ENCODE peak calls at places on chromosomes 7 and 10, in six cellular contexts. K is lower lobe of right lung, C is mesendoderm, T is PC-9, V is esophagus squamous epithelium, L is uterus. E is an unnamed sample.

GRCh38 chr7:144391823-144392255 is 11.7 kb downstream of the NOBOX start:
- DNase-seq in K (no peak), C (peak; percentile 62), T (no peak), V (no peak), L (peak; percentile 23), E (no peak)

GRCh38 chr10:30803901-30804322 is 174.4 kb upstream of the LYZL2 start:
- DNase-seq in K (no peak), C (no peak), T (no peak), V (no peak), L (peak; percentile 76), E (no peak)

GRCh38 chr7:69182596-69183467 is 415.4 kb upstream of the AUTS2 start:
- DNase-seq in K (no peak), C (no peak), T (no peak), V (no peak), L (no peak), E (no peak)

GRCh38 chr10:86253171-86254072 is 113.2 kb downstream of the GRID1 start:
- DNase-seq in K (no peak), C (peak; percentile 68), T (no peak), V (no peak), L (no peak), E (no peak)

GRCh38 chr7:22853674-22854157 is 31.1 kb upstream of the TOMM7 start:
- DNase-seq in K (no peak), C (peak; percentile 61), T (no peak), V (no peak), L (no peak), E (no peak)

GRCh38 chr10:119786117-119786769 is 60.4 kb downstream of the INPP5F start:
- DNase-seq in K (no peak), C (peak; percentile 99), T (no peak), V (no peak), L (no peak), E (no peak)

GRCh38 chr7:91327341-91327740 is 63.1 kb downstream of the FZD1 start:
- DNase-seq in K (no peak), C (no peak), T (no peak), V (no peak), L (no peak), E (no peak)

GRCh38 chr7:130987092-130987491 is 253.1 kb upstream of the KLF14 start:
- DNase-seq in K (no peak), C (peak; percentile 71), T (peak; percentile 51), V (no peak), L (no peak), E (no peak)

GRCh38 chr7:96088579-96088978 is 233.3 kb downstream of the SLC25A13 start:
- DNase-seq in K (no peak), C (no peak), T (peak; percentile 88), V (no peak), L (no peak), E (no peak)

GRCh38 chr7:27920281-27920946 is 180.5 kb downstream of the TAX1BP1 start:
- DNase-seq in K (no peak), C (no peak), T (no peak), V (no peak), L (no peak), E (no peak)

GRCh38 chr7:85931919-85932318 is 711.8 kb upstream of the GRM3 start:
- DNase-seq in K (no peak), C (no peak), T (no peak), V (no peak), L (no peak), E (no peak)

GRCh38 chr10:11936389-11937152 is 106.0 kb downstream of the UPF2 start:
- DNase-seq in K (no peak), C (peak; percentile 55), T (no peak), V (no peak), L (no peak), E (no peak)

GRCh38 chr7:4670791-4671190 is 11.3 kb upstream of the FOXK1 start:
- DNase-seq in K (no peak), C (no peak), T (no peak), V (no peak), L (no peak), E (no peak)

GRCh38 chr7:140403878-140404564 is at the start of gene RAB19:
- DNase-seq in K (peak; percentile 74), C (peak; percentile 75), T (peak; percentile 67), V (no peak), L (no peak), E (no peak)

GRCh38 chr7:108024538-108024937 is 21.6 kb upstream of the LAMB1 start:
- DNase-seq in K (no peak), C (no peak), T (no peak), V (no peak), L (no peak), E (no peak)

GRCh38 chr10:70481105-70481504 is 2.5 kb downstream of the PALD1 start:
- DNase-seq in K (no peak), C (no peak), T (no peak), V (no peak), L (no peak), E (no peak)

GRCh38 chr10:112532053-112532658 is 85.1 kb downstream of the VTI1A start:
- DNase-seq in K (no peak), C (no peak), T (no peak), V (no peak), L (no peak), E (no peak)
- H3K4me3 ChIP-seq in K (peak overlapping the region; percentile 37), C (no peak overlapping the region), T (no peak overlapping the region), V (peak overlapping the region; percentile 50), L (no peak overlapping the region), E (no peak overlapping the region)

GRCh38 chr10:112991888-112992491 is 41.9 kb downstream of the TCF7L2 start:
- DNase-seq in K (no peak), C (no peak), T (no peak), V (no peak), L (no peak), E (no peak)
- H3K27me3 ChIP-seq in K (no peaks in the 10 kb centered on the region), C (no peaks in the 10 kb centered on the region), T (no peaks in the 10 kb centered on the region), V (no peaks in the 10 kb centered on the region), L (no peaks in the 10 kb centered on the region), E (no peaks in the 10 kb centered on the region)

DNA sequence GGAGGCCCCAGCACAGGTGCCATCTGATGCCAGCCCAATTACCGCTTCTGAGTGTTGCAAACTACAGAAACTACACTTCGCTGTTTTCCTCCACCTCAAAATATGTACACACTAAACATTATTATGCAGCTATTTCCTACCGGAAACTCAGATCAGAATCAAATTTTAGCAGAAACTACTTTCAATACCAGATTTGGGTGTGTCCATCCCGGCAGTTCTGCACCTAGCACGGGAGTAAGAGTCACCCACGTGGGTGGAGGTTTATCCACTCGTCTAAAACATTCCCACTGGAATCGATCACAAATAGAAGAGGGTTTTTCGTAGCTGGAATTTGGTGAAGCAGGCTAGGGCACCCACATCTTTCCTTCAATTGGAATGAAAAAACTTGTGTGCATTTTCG is 214.4 kb upstream of the PRKCQ start:
- DNase-seq in K (no peak), C (no peak), T (no peak), V (no peak), L (no peak), E (no peak)
- H3K4me3 ChIP-seq in K (no peak overlapping the region), C (no peak overlapping the region), T (no peak overlapping the region), V (no peak overlapping the region), L (no peak overlapping the region), E (no peak overlapping the region)

GRCh38 chr10:100485336-100485735 is 22.5 kb downstream of the WNT8B start:
- DNase-seq in K (no peak), C (no peak), T (no peak), V (no peak), L (no peak), E (no peak)

GRCh38 chr10:100489388-100489787 is 26.6 kb downstream of the WNT8B start:
- DNase-seq in K (no peak), C (no peak), T (no peak), V (no peak), L (no peak), E (no peak)

GRCh38 chr10:100485841-100486495 is 23.2 kb downstream of the WNT8B start:
- DNase-seq in K (no peak), C (peak; percentile 36), T (no peak), V (no peak), L (no peak), E (no peak)

GRCh38 chr10:100490531-100490930 is 27.7 kb downstream of the WNT8B start:
- DNase-seq in K (no peak), C (no peak), T (no peak), V (no peak), L (no peak), E (no peak)

DNA sequence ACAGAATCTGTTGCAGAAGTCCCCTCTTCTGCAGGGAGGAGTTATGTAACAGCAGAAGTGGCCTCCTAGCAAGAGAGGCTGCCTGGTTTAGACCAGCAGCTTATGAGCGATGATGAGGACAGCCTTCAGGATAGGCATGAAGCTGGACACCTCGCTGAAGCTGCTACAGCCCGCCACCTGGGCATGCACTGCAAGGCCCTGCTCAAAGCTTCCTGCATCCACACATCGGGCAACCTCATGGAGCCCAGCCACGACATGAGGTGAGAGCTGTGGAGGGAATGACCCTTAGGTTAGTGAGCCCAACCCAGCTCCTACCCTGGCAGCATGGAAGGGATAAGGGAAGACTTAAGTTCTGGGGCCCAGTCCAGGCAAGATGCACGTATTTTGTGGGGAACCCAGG is 24.7 kb downstream of the WNT8B start:
- DNase-seq in K (no peak), C (no peak), T (no peak), V (no peak), L (no peak), E (no peak)
- H3K27me3 ChIP-seq in K (peaks cover 6% of the 10 kb centered on the region), C (peaks cover 11% of the 10 kb centered on the region), T (peaks cover 6% of the 10 kb centered on the region), V (no peaks in the 10 kb centered on the region), L (no peaks in the 10 kb centered on the region), E (peaks cover 19% of the 10 kb centered on the region)